ENCODE peak calls at places on chromosomes 1 and 21, in five cellular contexts. F is mesendoderm, L is H1, M is IMR-90, W is H9. I is an unnamed sample. For H3K4me1, the result is how much of the 10 kb centered on the place peaks cover.

GRCh38 chr21:37460196-37460595 is 93.6 kb downstream of the DYRK1A start:
- DNase-seq in F (peak), L (no peak), M (no peak), W (peak), I (peak)

GRCh38 chr1:164764333-164764732 is 205.3 kb downstream of the PBX1 start:
- DNase-seq in F (no peak), L (no peak), M (peak), W (no peak), I (no peak)

GRCh38 chr1:98870959-98871903 is 133.4 kb downstream of the PLPPR5 start:
- DNase-seq in F (peak), L (no peak), M (no peak), W (no peak), I (no peak)

GRCh38 chr1:184419734-184420161 is 32.9 kb downstream of the C1orf21 start:
- DNase-seq in F (no peak), L (no peak), M (peak), W (no peak), I (no peak)

GRCh38 chr1:54284781-54285563 is 85.0 kb downstream of the MRPL37 start:
- DNase-seq in F (no peak), L (no peak), M (no peak), W (no peak), I (no peak)

GRCh38 chr1:241068359-241068758 is 288.6 kb downstream of the RGS7 start:
- DNase-seq in F (no peak), L (no peak), M (no peak), W (no peak), I (no peak)

GRCh38 chr1:94983343-94983742 is 56.4 kb upstream of the CNN3 start:
- DNase-seq in F (no peak), L (no peak), M (peak), W (no peak), I (no peak)

GRCh38 chr1:87508247-87508646 is 179.6 kb downstream of the LMO4 start:
- DNase-seq in F (no peak), L (no peak), M (peak), W (no peak), I (no peak)

GRCh38 chr1:29055160-29055559 is 68.5 kb downstream of the TMEM200B start:
- DNase-seq in F (no peak), L (no peak), M (peak), W (no peak), I (no peak)

GRCh38 chr1:157103283-157103682 is 3.7 kb upstream of the ETV3L start:
- DNase-seq in F (no peak), L (no peak), M (no peak), W (no peak), I (no peak)

GRCh38 chr21:44518684-44519083 is 21.3 kb downstream of the KRTAP10-1 start:
- DNase-seq in F (no peak), L (no peak), M (no peak), W (no peak), I (no peak)

GRCh38 chr1:77614037-77614436 is 68.4 kb downstream of the ZZZ3 start:
- DNase-seq in F (no peak), L (no peak), M (no peak), W (no peak), I (no peak)

DNA sequence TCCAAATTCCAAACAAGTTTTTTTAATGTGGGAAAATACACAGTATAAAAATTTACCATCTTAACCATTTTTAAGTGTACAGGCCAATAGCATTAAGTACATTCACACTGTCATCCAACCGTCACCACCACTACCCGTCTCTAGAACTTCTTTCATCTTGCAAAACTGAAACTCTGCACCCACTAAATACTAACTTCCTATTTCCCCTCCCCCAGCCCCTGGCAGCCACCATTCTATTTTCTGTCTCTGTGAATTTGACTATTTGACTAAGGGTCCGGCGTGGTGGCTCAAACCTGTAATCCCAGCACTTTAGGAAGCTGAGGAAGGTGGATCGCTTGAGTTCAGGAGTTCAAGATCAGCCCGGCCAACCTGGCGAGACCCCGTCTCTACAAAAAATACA is 36.1 kb downstream of the CLSTN1 start:
- DNase-seq in F (no peak), L (no peak), M (no peak), W (no peak), I (no peak)
- H3K4me1 ChIP-seq in F (under half), L (under half), M (under half), W (under half), I (under half)

DNA sequence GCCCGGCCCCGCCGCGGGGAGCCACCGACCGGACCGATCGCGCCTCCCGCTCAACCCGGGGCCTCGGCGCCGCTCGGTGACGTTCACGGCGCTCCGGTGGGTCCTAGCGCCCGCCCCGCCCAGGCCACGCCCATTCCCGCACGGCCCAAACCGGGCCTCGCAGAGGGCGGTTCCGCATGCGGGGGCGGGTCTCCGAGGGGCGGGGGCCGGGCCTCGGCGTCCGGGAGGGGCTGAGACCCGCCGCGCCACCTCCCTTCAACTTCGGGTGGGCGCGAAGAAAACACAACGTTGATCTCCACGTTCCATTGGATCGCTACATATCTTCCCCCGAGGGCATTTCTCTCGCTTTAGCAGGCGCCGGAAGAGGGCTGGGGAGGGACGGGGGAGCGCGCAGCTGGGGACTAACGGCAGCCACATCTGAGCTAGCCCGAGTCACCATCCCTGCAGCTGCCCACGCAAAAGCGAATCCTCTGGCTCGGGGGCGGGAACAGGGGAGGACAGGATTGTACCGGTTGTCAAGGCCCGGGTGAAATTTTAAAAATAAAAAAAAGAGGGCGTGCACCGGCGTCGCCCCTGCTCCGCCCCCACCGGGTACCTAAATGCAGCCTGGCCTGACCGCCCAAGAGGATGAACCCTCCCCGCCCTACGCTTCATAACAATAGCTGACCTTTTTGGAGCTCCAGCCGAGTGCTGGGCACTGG is at the start of gene MAD2L2:
- DNase-seq in F (peak), L (peak), M (peak), W (peak), I (peak)
- H3K23ac ChIP-seq in F (peak), L (no peak), M (peak), W (no peak), I (peak)

GRCh38 chr1:208533746-208534603 is 289.8 kb upstream of the PLXNA2 start:
- DNase-seq in F (peak), L (peak), M (no peak), W (no peak), I (no peak)
- H2BK120ac ChIP-seq in F (peak), L (no peak), M (no peak), W (no peak), I (no peak)

DNA sequence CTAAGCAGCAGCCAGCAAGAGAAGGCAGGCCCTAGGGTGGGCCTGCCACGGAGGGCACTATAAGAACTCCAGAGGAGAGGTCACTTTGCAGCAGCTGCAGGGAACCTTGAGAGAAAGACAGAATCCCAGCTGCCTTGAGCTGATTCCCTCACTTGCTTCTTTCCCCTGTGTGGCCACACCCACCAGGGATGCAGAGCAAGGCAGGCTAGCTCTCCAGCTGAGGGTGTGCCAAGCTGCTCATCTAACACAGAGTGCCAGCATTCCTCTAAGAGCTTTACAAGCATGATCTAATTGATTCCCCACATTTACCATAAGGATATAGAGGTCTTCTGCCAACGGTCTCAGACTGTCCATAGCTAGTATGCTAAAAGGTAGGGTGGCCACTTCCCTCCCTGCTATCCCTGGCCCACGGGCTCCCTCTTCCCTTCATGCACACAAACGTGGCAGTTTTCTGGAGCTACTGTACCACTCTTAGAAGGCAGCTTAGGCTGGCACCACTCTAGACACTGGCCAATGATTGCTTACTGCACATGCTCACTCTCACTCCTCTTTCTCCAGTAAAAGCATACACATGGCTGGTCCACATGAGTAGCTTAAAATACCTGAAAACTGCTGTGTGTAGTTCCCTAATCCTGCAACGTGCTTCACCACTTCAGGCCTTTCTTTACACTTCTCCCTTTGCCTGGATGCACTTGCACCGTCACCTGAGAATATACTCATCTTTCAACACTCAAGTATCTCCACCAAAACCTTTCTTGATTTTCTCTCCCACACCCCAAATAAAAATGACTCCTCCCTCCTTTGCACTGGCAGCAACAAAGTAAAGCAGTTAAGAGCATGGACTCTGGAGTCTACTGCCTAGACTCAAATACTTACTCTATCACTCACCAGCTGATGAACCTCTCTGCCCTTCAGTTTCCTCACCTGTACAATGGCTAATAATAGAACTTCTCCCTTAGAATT is 57.7 kb downstream of the DMAP1 start:
- DNase-seq in F (no peak), L (no peak), M (no peak), W (no peak), I (no peak)
- H3K4me1 ChIP-seq in F (under half), L (under half), M (under half), W (under half), I (under half)

DNA sequence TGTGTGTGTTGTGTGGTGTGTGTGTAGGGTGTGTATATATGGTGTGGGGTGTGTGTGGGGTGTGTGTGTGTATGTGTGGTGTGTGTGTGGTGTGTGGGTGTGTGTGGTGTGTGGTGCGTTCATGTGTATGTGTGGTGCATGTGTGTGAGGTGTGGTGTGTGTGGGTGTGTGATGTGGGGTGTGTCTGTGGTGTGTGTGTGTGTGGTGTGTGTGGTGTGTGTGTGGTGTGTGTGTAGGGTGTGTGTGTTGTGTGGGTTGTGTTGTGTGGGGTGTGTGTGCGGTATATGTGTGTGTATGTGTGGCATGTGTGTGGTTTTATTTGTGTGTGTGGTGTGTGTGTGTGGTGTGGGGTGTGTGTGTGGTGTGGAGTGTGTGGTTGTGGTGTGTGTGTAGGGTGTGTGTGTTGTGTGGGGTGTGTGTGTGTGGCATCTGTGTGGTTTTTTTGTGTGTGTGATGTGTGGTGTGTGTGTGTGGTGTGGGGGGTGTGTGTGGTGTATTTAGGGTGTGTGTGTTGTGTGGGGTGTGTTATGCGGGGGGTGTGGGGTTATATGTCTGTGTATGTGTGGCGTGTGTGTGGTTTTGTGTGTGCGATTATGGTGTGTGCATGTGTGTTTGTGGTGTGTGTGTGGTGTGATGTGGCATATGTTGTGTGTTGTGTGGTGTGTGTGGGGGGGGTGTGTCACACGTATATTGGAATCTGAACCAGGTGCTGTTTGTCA is 17.1 kb upstream of the ZBTB21 start:
- DNase-seq in F (no peak), L (no peak), M (no peak), W (no peak), I (no peak)
- H3K23ac ChIP-seq in F (no peak), L (no peak), M (no peak), W (no peak), I (peak)

GRCh38 chr1:56432561-56432971 is 146.8 kb downstream of the PLPP3 start:
- DNase-seq in F (no peak), L (no peak), M (no peak), W (no peak), I (no peak)
- H2BK120ac ChIP-seq in F (no peak), L (no peak), M (no peak), W (no peak), I (no peak)

I was measured in neuronal stem cell.